ENCODE peak calls at places on chromosome 14, in six cellular contexts. L, T, C, H, A and W are unnamed samples. For H3K4me1, the result is how much of the 10 kb centered on the place peaks cover.

GRCh38 chr14:103008126-103008525 is 49.2 kb downstream of the CDC42BPB start:
- DNase-seq in L (no peak), T (no peak), C (peak), H (no peak), A (no peak), W (no peak)

GRCh38 chr14:101707285-101707842 is 54.1 kb upstream of the PPP2R5C start:
- DNase-seq in L (no peak), T (no peak), C (no peak), H (peak), A (peak), W (peak)

GRCh38 chr14:77014004-77014604 is 14.4 kb downstream of the IRF2BPL start:
- DNase-seq in L (peak), T (peak), C (peak), H (peak), A (peak), W (peak)

GRCh38 chr14:94153750-94154350 is 20.3 kb upstream of the PPP4R4 start:
- DNase-seq in L (no peak), T (no peak), C (no peak), H (no peak), A (no peak), W (no peak)

GRCh38 chr14:77613207-77613606 is 3.2 kb downstream of the SPTLC2 start:
- DNase-seq in L (no peak), T (no peak), C (no peak), H (no peak), A (no peak), W (no peak)

GRCh38 chr14:86865934-86866333 is 1127.0 kb downstream of the GALC start:
- DNase-seq in L (no peak), T (no peak), C (no peak), H (no peak), A (peak), W (no peak)

GRCh38 chr14:77140937-77141591 is 527 bp downstream of the ZDHHC22 start:
- DNase-seq in L (no peak), T (no peak), C (no peak), H (peak), A (peak), W (no peak)

GRCh38 chr14:57871487-57872080 is 5.7 kb upstream of the SLC35F4 start:
- DNase-seq in L (no peak), T (no peak), C (no peak), H (peak), A (peak), W (no peak)

GRCh38 chr14:101010293-101010692 is 106.8 kb upstream of the RTL1 start:
- DNase-seq in L (no peak), T (no peak), C (peak), H (no peak), A (no peak), W (no peak)

GRCh38 chr14:59254146-59254910 is 65.9 kb downstream of the DAAM1 start:
- DNase-seq in L (peak), T (peak), C (no peak), H (peak), A (no peak), W (peak)

GRCh38 chr14:47240755-47241437 is 434.5 kb downstream of the MDGA2 start:
- DNase-seq in L (no peak), T (no peak), C (no peak), H (no peak), A (peak), W (no peak)

GRCh38 chr14:93960108-93960475 is 16.3 kb downstream of the ASB2 start:
- DNase-seq in L (no peak), T (no peak), C (no peak), H (peak), A (no peak), W (no peak)

GRCh38 chr14:35341454-35342159 is 49.4 kb downstream of the PSMA6 start:
- DNase-seq in L (peak), T (peak), C (peak), H (peak), A (peak), W (peak)

GRCh38 chr14:33188880-33189279 is 250.2 kb downstream of the NPAS3 start:
- DNase-seq in L (no peak), T (no peak), C (no peak), H (no peak), A (no peak), W (no peak)

GRCh38 chr14:80956922-80957321 is 1.5 kb downstream of the TSHR start:
- DNase-seq in L (no peak), T (no peak), C (no peak), H (no peak), A (no peak), W (no peak)

GRCh38 chr14:65927871-65928270 is 515.3 kb downstream of the FUT8 start:
- DNase-seq in L (no peak), T (no peak), C (no peak), H (no peak), A (peak), W (no peak)

GRCh38 chr14:94548999-94549985 is 11.9 kb upstream of the SERPINA4 start:
- DNase-seq in L (peak), T (peak), C (peak), H (peak), A (peak), W (peak)

GRCh38 chr14:28020112-28020511 is 746.5 kb upstream of the FOXG1 start:
- DNase-seq in L (no peak), T (no peak), C (no peak), H (no peak), A (no peak), W (no peak)

GRCh38 chr14:54420478-54421116 is 20.6 kb downstream of the CNIH1 start:
- DNase-seq in L (no peak), T (no peak), C (no peak), H (no peak), A (peak), W (no peak)

GRCh38 chr14:69360438-69361108 is 37.5 kb downstream of the ERH start:
- DNase-seq in L (no peak), T (no peak), C (no peak), H (peak), A (no peak), W (no peak)

GRCh38 chr14:96782436-96782835 is 14.7 kb upstream of the VRK1 start:
- DNase-seq in L (no peak), T (no peak), C (no peak), H (no peak), A (no peak), W (no peak)

GRCh38 chr14:47539065-47539464 is 136.3 kb downstream of the MDGA2 start:
- DNase-seq in L (no peak), T (no peak), C (no peak), H (no peak), A (peak), W (no peak)

GRCh38 chr14:80003138-80003537 is 208.2 kb downstream of the DIO2 start:
- DNase-seq in L (no peak), T (no peak), C (no peak), H (no peak), A (no peak), W (no peak)

GRCh38 chr14:103629503-103630121 is 601 bp downstream of the KLC1 start:
- DNase-seq in L (peak), T (peak), C (peak), H (peak), A (peak), W (peak)

GRCh38 chr14:43539210-43539609 is 967.9 kb downstream of the FSCB start:
- DNase-seq in L (no peak), T (no peak), C (no peak), H (no peak), A (peak), W (no peak)

GRCh38 chr14:92352158-92352985 is 29.4 kb downstream of the SLC24A4 start:
- DNase-seq in L (no peak), T (no peak), C (no peak), H (no peak), A (peak), W (no peak)

GRCh38 chr14:61737913-61738312 is 24.3 kb upstream of the SNAPC1 start:
- DNase-seq in L (no peak), T (no peak), C (no peak), H (no peak), A (no peak), W (no peak)

GRCh38 chr14:92931681-92932447 is 8.9 kb downstream of the CHGA start:
- DNase-seq in L (no peak), T (no peak), C (no peak), H (no peak), A (no peak), W (no peak)

GRCh38 chr14:38210168-38210567 is 2.5 kb downstream of the SSTR1 start:
- DNase-seq in L (no peak), T (no peak), C (no peak), H (no peak), A (peak), W (no peak)

GRCh38 chr14:55641290-55641689 is 61.3 kb downstream of the KTN1 start:
- DNase-seq in L (no peak), T (no peak), C (no peak), H (no peak), A (no peak), W (no peak)

GRCh38 chr14:28502517-28502916 is 264.1 kb upstream of the FOXG1 start:
- DNase-seq in L (no peak), T (no peak), C (no peak), H (no peak), A (no peak), W (no peak)

GRCh38 chr14:77989441-77989891 is 180.7 kb upstream of the NRXN3 start:
- DNase-seq in L (no peak), T (peak), C (no peak), H (no peak), A (no peak), W (no peak)

GRCh38 chr14:50816419-50817047 is 14.4 kb downstream of the NIN start:
- DNase-seq in L (no peak), T (no peak), C (no peak), H (no peak), A (no peak), W (no peak)

GRCh38 chr14:74223016-74223415 is 16.2 kb upstream of the VSX2 start:
- DNase-seq in L (peak), T (no peak), C (no peak), H (peak), A (no peak), W (no peak)

GRCh38 chr14:65560340-65561027 is 148.0 kb downstream of the FUT8 start:
- DNase-seq in L (no peak), T (no peak), C (no peak), H (no peak), A (no peak), W (no peak)

GRCh38 chr14:24273422-24273998 is 2.1 kb upstream of the RABGGTA start:
- DNase-seq in L (no peak), T (no peak), C (no peak), H (no peak), A (peak), W (no peak)

GRCh38 chr14:24272442-24272841 is 1.0 kb upstream of the RABGGTA start:
- DNase-seq in L (no peak), T (no peak), C (no peak), H (no peak), A (no peak), W (no peak)

GRCh38 chr14:24271134-24271833 is at the start of gene RABGGTA:
- DNase-seq in L (peak), T (peak), C (peak), H (peak), A (peak), W (peak)

GRCh38 chr14:24270537-24271133 is 762 bp downstream of the RABGGTA start:
- DNase-seq in L (no peak), T (no peak), C (no peak), H (no peak), A (no peak), W (no peak)

GRCh38 chr14:24271834-24272263 is 452 bp upstream of the RABGGTA start:
- DNase-seq in L (no peak), T (no peak), C (no peak), H (no peak), A (no peak), W (no peak)
- H3K4me3 ChIP-seq in L (peak), T (peak), C (no peak), H (peak), A (peak), W (peak)

GRCh38 chr14:88871429-88871828 is 47.0 kb downstream of the TTC8 start:
- DNase-seq in L (no peak), T (no peak), C (no peak), H (no peak), A (no peak), W (no peak)
- H3K27ac ChIP-seq in L (no peak), T (no peak), C (no peak), H (no peak), A (no peak), W (no peak)

DNA sequence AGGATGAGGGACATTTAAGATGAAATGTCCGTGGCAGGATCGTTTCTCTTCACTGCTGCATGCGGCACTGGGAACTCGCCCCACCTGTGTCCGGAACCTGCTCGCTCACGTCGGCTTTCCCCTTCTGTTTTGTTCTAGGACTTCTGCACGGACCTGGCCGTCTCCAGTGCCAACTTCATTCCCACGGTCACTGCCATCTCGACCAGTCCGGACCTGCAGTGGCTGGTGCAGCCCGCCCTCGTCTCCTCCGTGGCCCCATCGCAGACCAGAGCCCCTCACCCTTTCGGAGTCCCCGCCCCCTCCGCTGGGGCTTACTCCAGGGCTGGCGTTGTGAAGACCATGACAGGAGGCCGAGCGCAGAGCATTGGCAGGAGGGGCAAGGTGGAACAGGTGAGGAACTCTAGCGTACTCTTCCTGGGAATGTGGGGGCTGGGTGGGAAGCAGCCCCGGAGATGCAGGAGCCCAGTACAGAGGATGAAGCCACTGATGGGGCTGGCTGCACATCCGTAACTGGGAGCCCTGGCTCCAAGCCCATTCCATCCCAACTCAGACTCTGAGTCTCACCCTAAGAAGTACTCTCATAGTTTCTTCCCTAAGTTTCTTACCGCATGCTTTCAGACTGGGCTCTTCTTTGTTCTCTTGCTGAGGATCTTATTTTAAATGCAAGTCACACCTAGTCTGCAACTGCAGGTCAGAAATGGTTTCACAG is 1.3 kb downstream of the FOS start:
- DNase-seq in L (peak), T (peak), C (peak), H (no peak), A (peak), W (peak)
- H3K4me1 ChIP-seq in L (under half), T (half or more), C (under half), H (under half), A (under half), W (under half)

GRCh38 chr14:98187302-98187701 is 1084.7 kb downstream of the BCL11B start:
- DNase-seq in L (no peak), T (no peak), C (no peak), H (no peak), A (no peak), W (no peak)
- H3K4me3 ChIP-seq in L (no peak), T (no peak), C (no peak), H (no peak), A (no peak), W (no peak)

GRCh38 chr14:31580234-31580633 is 19.0 kb downstream of the NUBPL start:
- DNase-seq in L (no peak), T (no peak), C (no peak), H (no peak), A (no peak), W (no peak)

GRCh38 chr14:31578792-31579191 is 17.6 kb downstream of the NUBPL start:
- DNase-seq in L (no peak), T (no peak), C (no peak), H (no peak), A (no peak), W (no peak)

GRCh38 chr14:31582286-31582691 is 21.1 kb downstream of the NUBPL start:
- DNase-seq in L (no peak), T (no peak), C (no peak), H (no peak), A (no peak), W (no peak)

GRCh38 chr14:31576949-31577348 is 15.7 kb downstream of the NUBPL start:
- DNase-seq in L (no peak), T (no peak), C (no peak), H (no peak), A (no peak), W (no peak)

DNA sequence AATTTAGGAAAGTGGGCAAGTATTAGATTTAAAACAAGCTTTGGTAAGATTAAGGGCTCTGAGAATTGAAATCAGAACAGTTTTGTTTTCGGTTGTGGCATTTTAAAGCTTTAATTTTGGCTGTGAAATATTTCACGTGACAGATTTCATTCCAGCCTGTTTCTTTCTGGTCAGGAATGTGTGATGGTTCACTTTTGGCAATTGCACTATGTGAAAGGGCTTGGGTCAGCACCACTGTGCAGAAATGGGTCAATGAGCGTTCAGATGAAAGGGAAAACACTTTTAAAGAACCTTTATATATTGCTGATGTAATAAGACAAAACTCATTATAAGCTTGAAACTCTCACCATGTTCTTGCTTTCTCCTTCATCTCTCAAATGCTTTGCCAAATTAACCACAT is 17.1 kb downstream of the NUBPL start:
- DNase-seq in L (no peak), T (no peak), C (no peak), H (no peak), A (no peak), W (no peak)
- H3K27ac ChIP-seq in L (peak), T (peak), C (no peak), H (no peak), A (no peak), W (peak)

GRCh38 chr14:20719777-20720176 is 25.9 kb upstream of the EDDM3A start:
- DNase-seq in L (no peak), T (no peak), C (no peak), H (no peak), A (no peak), W (no peak)
- H3K4me1 ChIP-seq in L (under half), T (under half), C (under half), H (under half), A (under half), W (under half)

GRCh38 chr14:22482782-22483553 is 106.1 kb downstream of the DAD1 start:
- DNase-seq in L (no peak), T (no peak), C (no peak), H (no peak), A (no peak), W (no peak)
- H3K4me3 ChIP-seq in L (no peak), T (peak), C (no peak), H (no peak), A (no peak), W (no peak)